ENCODE peak calls at places on chromosomes 5 and 9, in ten cellular contexts. N, L, E, Y, D, Z, V, W, O and A are unnamed samples.

GRCh38 chr9:121503443-121503842 is 3.8 kb upstream of the GGTA1 start:
- DNase-seq in N (no peak), L (no peak), E (no peak), Y (no peak), D (no peak), Z (no peak), V (no peak), W (no peak), O (no peak), A (no peak)

GRCh38 chr5:173333900-173334685 is 5.9 kb upstream of the STC2 start:
- DNase-seq in N (no peak), L (no peak), E (no peak), Y (peak; percentile 92), D (no peak), Z (no peak), V (no peak), W (no peak), O (no peak), A (no peak)

GRCh38 chr9:86867658-86868313 is 79.5 kb downstream of the GAS1 start:
- DNase-seq in N (no peak), L (no peak), E (peak; percentile 22), Y (no peak), D (no peak), Z (no peak), V (no peak), W (peak; percentile 53), O (no peak), A (peak; percentile 9)

GRCh38 chr9:123208626-123209174 is 59.7 kb downstream of the STRBP start:
- DNase-seq in N (no peak), L (no peak), E (peak; percentile 29), Y (no peak), D (peak; percentile 26), Z (no peak), V (no peak), W (no peak), O (no peak), A (no peak)

GRCh38 chr5:53479045-53479655 is 1.3 kb upstream of the FST start:
- DNase-seq in N (no peak), L (no peak), E (no peak), Y (no peak), D (no peak), Z (no peak), V (no peak), W (no peak), O (no peak), A (no peak)

GRCh38 chr5:147504001-147504400 is 5.9 kb downstream of the DPYSL3 start:
- DNase-seq in N (peak; percentile 18), L (peak; percentile 21), E (no peak), Y (no peak), D (no peak), Z (no peak), V (no peak), W (no peak), O (no peak), A (no peak)

GRCh38 chr5:124661317-124662141 is 84.9 kb downstream of the ZNF608 start:
- DNase-seq in N (peak; percentile 44), L (peak; percentile 57), E (peak; percentile 82), Y (peak; percentile 67), D (no peak), Z (no peak), V (no peak), W (peak; percentile 64), O (no peak), A (peak; percentile 100)

GRCh38 chr5:82147860-82148573 is 130.1 kb downstream of the RPS23 start:
- DNase-seq in N (no peak), L (no peak), E (no peak), Y (no peak), D (no peak), Z (no peak), V (no peak), W (no peak), O (no peak), A (no peak)

GRCh38 chr5:166768536-166768935 is 1522.9 kb upstream of the WWC1 start:
- DNase-seq in N (no peak), L (no peak), E (no peak), Y (no peak), D (no peak), Z (no peak), V (no peak), W (no peak), O (no peak), A (no peak)

GRCh38 chr5:14109041-14109747 is 33.9 kb upstream of the TRIO start:
- DNase-seq in N (no peak), L (peak; percentile 22), E (no peak), Y (peak; percentile 92), D (no peak), Z (no peak), V (peak; percentile 52), W (no peak), O (no peak), A (no peak)

DNA sequence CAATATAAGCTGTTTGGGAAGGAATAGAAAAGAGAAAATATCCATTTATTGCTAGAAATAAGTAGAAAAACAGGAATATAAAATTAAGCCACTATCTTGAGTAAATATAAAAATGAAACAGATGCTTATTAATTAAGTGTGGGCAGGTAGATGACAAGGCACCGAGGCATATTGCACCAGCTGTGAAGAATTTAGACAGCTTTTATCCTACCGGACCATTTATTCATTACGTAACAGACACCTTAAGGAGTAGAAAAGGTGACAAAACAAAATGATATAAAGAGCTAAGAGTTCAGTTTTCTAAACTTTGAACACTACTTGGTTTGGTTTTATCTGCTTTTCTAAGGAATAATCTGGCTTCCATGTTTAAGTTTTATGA is 404.1 kb downstream of the PTPRD start:
- DNase-seq in N (no peak), L (no peak), E (no peak), Y (no peak), D (no peak), Z (no peak), V (no peak), W (no peak), O (no peak), A (no peak)
- H3K4me3 ChIP-seq in N (no peak overlapping the region), L (no peak overlapping the region), E (no peak overlapping the region), Y (no peak overlapping the region), D (no peak overlapping the region), Z (no peak overlapping the region), V (peak overlapping the region; percentile 22), W (no peak overlapping the region), O (peak overlapping the region; percentile 23), A (peak overlapping the region; percentile 29)

DNA sequence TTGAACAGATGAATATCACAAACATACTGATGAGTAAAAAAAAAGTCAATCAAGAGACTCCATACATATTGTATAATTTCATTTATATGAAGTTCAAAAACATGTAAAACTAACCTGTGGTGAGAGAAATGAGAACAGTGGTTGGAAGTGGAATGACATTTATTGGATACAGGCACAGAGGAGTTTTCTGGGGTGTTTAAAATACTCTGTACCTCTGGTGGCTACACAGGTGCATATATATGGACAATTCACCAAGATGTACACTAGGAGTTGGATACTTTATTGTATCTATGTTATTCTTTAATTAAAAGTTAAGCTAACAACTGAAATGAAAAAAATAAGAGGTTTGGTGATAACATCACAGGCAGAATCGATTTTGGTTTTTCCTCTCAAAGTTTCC is 14.1 kb downstream of the FOXD1 start:
- DNase-seq in N (no peak), L (no peak), E (no peak), Y (peak; percentile 23), D (no peak), Z (no peak), V (no peak), W (no peak), O (no peak), A (no peak)
- H3K27me3 ChIP-seq in N (no peaks in the 10 kb centered on the region), L (peaks cover 67% of the 10 kb centered on the region), E (peaks cover 99% of the 10 kb centered on the region), Y (no peaks in the 10 kb centered on the region), D (peaks cover 24% of the 10 kb centered on the region), Z (peaks cover 45% of the 10 kb centered on the region), V (no peaks in the 10 kb centered on the region), W (peaks cover 5% of the 10 kb centered on the region), O (peaks cover 96% of the 10 kb centered on the region), A (no peaks in the 10 kb centered on the region)

DNA sequence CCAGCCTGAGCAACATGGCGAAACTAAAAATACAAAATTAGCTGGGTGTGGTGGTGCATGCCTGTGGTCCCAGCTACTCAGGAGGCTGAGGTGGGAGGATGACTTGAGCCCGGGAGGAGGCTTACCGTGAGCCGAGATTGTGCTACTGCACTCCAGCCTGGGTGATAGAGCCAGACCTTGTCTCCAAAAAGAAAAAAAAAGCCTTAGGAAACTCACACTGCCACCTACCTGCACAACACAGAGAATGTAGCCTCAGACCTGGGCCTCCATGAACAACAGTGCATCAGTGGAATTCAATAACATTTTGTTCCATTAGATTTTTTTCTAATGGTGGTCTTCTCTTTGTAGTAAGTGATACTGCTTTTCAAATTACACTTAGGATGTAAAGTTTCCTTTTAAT is 63.8 kb upstream of the RARS1 start:
- DNase-seq in N (no peak), L (no peak), E (no peak), Y (peak; percentile 34), D (no peak), Z (no peak), V (no peak), W (no peak), O (no peak), A (no peak)
- TF ChIP-seq CTCF in N (peak; percentile 14), L (peak; percentile 22), E (peak; percentile 15), Y (peak; percentile 53), D (peak; percentile 40), Z (no peak), V (no peak), W (peak; percentile 33), O (no peak), A (peak; percentile 28)

DNA sequence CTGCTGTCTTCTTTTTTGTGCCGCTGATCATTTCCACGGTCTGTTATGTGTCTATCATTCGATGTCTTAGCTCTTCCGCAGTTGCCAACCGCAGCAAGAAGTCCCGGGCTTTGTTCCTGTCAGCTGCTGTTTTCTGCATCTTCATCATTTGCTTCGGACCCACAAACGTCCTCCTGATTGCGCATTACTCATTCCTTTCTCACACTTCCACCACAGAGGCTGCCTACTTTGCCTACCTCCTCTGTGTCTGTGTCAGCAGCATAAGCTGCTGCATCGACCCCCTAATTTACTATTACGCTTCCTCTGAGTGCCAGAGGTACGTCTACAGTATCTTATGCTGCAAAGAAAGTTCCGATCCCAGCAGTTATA is 17.1 kb downstream of the F2R start:
- DNase-seq in N (no peak), L (no peak), E (no peak), Y (no peak), D (no peak), Z (peak; percentile 52), V (no peak), W (no peak), O (no peak), A (no peak)
- H3K4me3 ChIP-seq in N (no peak overlapping the region), L (no peak overlapping the region), E (no peak overlapping the region), Y (no peak overlapping the region), D (no peak overlapping the region), Z (no peak overlapping the region), V (no peak overlapping the region), W (no peak overlapping the region), O (no peak overlapping the region), A (no peak overlapping the region)

DNA sequence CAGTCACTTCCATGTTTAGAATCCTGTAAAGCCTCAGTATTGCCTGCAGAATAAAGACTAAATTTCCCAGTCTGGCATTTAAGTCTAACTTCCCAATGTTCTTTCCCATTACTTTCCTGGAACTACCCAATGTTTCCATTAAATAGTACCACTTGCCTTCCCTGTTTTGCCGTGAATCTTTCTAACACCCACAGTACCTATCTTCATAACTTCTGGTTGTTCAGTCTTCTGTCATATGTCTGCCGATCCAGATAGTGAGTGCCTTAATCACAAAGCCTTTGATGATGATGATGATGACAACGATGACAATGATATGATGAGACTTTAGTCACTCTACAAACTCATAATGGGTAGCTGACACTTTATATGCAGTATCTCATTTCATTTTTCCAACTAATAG is 6.6 kb upstream of the HEMGN start:
- DNase-seq in N (no peak), L (no peak), E (no peak), Y (no peak), D (no peak), Z (no peak), V (no peak), W (no peak), O (no peak), A (no peak)
- H3K27me3 ChIP-seq in N (no peaks in the 10 kb centered on the region), L (no peaks in the 10 kb centered on the region), E (peaks cover 64% of the 10 kb centered on the region), Y (peaks cover 27% of the 10 kb centered on the region), D (no peaks in the 10 kb centered on the region), Z (no peaks in the 10 kb centered on the region), V (no peaks in the 10 kb centered on the region), W (no peaks in the 10 kb centered on the region), O (no peaks in the 10 kb centered on the region), A (peaks cover 16% of the 10 kb centered on the region)